ENCODE peak calls at places on chromosomes 3 and 15, in six cellular contexts. D is heart right ventricle; Z is osteoblast; T is CD8-positive, alpha-beta T cell; N is PC-9; A is AG04449. W is an unnamed sample.
A peak's percentile ranks its signal among the peaks of the same experiment; 100 is the strongest.

GRCh38 chr3:8959683-8960082 is 3.6 kb downstream of the RAD18 start:
- DNase-seq in D (no peak), Z (no peak), T (no peak), N (no peak), A (no peak), W (no peak)

GRCh38 chr15:40360015-40360414 is 2.0 kb downstream of the DISP2 start:
- DNase-seq in D (no peak), Z (no peak), T (no peak), N (no peak), A (no peak), W (no peak)

GRCh38 chr3:56053727-56054126 is 414.5 kb downstream of the ERC2 start:
- DNase-seq in D (no peak), Z (no peak), T (no peak), N (no peak), A (no peak), W (no peak)

GRCh38 chr3:41158947-41159346 is 40.4 kb upstream of the CTNNB1 start:
- DNase-seq in D (no peak), Z (no peak), T (no peak), N (peak; percentile 89), A (no peak), W (no peak)

GRCh38 chr3:122498152-122498551 is 16.6 kb downstream of the KPNA1 start:
- DNase-seq in D (no peak), Z (no peak), T (no peak), N (no peak), A (no peak), W (no peak)

GRCh38 chr3:169432692-169433432 is 230.7 kb downstream of the MECOM start:
- DNase-seq in D (no peak), Z (no peak), T (no peak), N (peak; percentile 57), A (no peak), W (no peak)

GRCh38 chr3:69141313-69141712 is 18.9 kb upstream of the LMOD3 start:
- DNase-seq in D (no peak), Z (no peak), T (no peak), N (no peak), A (no peak), W (no peak)

GRCh38 chr15:40795019-40795418 is 11.9 kb upstream of the ZFYVE19 start:
- DNase-seq in D (no peak), Z (no peak), T (no peak), N (no peak), A (no peak), W (no peak)

GRCh38 chr3:177358085-177358967 is 161.0 kb upstream of the TBL1XR1 start:
- DNase-seq in D (peak; percentile 64), Z (peak; percentile 86), T (peak; percentile 59), N (peak; percentile 95), A (no peak), W (no peak)

GRCh38 chr15:42133892-42134502 is 22.4 kb downstream of the PLA2G4F start:
- DNase-seq in D (peak; percentile 46), Z (peak; percentile 87), T (peak; percentile 38), N (no peak), A (no peak), W (no peak)

GRCh38 chr3:149655826-149656599 is 1.8 kb downstream of the WWTR1 start:
- DNase-seq in D (no peak), Z (peak; percentile 59), T (no peak), N (no peak), A (no peak), W (no peak)

GRCh38 chr3:7637694-7638093 is 776.8 kb downstream of the GRM7 start:
- DNase-seq in D (no peak), Z (no peak), T (no peak), N (no peak), A (no peak), W (no peak)

GRCh38 chr3:66098436-66098835 is 59.7 kb upstream of the MAGI1 start:
- DNase-seq in D (no peak), Z (peak; percentile 71), T (no peak), N (no peak), A (no peak), W (peak; percentile 18)

GRCh38 chr3:52845157-52845556 is 10.3 kb upstream of the MUSTN1 start:
- DNase-seq in D (peak; percentile 49), Z (peak; percentile 85), T (no peak), N (no peak), A (no peak), W (no peak)

GRCh38 chr3:14241716-14242115 is 63.1 kb downstream of the LSM3 start:
- DNase-seq in D (no peak), Z (no peak), T (no peak), N (no peak), A (no peak), W (no peak)

GRCh38 chr3:142975316-142975995 is 12.0 kb upstream of the PAQR9 start:
- DNase-seq in D (no peak), Z (no peak), T (no peak), N (no peak), A (no peak), W (no peak)

GRCh38 chr3:122907471-122907870 is 112.6 kb downstream of the SLC49A4 start:
- DNase-seq in D (no peak), Z (no peak), T (no peak), N (no peak), A (no peak), W (no peak)

GRCh38 chr3:189512039-189512438 is 119.2 kb upstream of the TP63 start:
- DNase-seq in D (no peak), Z (no peak), T (no peak), N (no peak), A (no peak), W (no peak)
- TF ChIP-seq CTCF in D (no peak), Z (no peak), T (no peak), N (no peak), A (no peak), W (no peak)

DNA sequence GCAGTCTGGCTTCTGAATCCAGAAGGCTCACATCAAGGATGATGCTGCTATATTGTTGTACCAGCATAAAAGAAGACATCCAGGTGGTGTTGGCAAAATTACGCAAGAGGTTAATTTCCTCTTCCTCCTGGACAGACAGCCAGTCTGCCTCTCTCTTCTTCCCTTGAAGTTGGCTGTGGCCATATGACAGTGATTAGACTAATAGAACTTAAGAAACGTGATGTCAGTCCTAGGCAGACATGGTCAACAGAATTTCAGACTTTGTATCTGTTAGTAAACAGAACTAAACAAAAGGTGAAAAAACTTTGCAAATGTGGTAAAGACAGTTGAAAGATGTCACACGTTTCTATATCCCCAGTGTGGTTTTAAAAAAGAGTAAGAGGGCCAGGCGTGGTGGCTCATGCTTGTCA is 465.2 kb upstream of the NR2F2 start:
- DNase-seq in D (no peak), Z (no peak), T (no peak), N (no peak), A (no peak), W (no peak)
- H3K4me3 ChIP-seq in D (no peak overlapping the region), Z (no peak overlapping the region), T (no peak overlapping the region), N (no peak overlapping the region), A (no peak overlapping the region), W (no peak overlapping the region)

DNA sequence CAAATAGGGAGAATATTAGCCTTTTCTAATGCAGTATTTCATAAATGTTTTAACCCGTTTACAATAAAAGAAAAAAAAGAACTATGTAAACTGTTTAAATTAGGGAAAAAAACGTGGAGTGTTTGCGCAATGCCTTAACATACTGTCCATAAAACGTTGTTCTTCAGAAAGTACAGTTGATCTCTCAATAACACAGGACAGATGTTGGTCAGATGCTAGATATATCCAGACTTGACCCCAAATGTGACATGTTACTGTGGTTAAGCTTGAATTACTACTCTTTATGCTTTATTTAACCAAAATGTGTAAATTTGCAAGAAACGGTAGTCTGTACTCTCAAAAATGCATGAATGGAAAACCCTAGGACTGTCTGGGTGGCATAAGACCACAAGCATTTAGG is 110.3 kb downstream of the PLOD2 start:
- DNase-seq in D (no peak), Z (no peak), T (no peak), N (no peak), A (no peak), W (no peak)
- TF ChIP-seq CTCF in D (no peak), Z (no peak), T (no peak), N (no peak), A (no peak), W (no peak)

DNA sequence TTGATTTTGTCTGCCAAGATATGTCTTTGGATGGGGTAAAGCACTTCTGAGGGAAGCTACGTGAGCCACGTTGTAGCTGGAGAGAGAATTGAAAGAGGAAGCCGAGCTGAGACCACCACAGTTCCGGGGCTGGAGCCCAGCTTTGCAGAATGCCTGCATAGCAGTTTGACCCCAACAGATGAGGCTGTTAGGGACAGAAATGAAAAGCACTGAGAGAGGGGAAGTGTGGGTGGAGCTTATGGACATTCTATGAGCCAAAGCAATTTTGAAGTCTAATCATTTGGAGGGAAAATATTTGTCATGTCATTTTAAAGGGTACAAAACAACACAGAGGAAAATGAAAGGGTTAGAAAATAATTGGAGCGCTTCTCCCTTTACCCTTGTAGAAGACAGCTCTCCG is 45.4 kb downstream of the LIPC start:
- DNase-seq in D (no peak), Z (no peak), T (no peak), N (no peak), A (no peak), W (no peak)
- H3K4me3 ChIP-seq in D (no peak overlapping the region), Z (no peak overlapping the region), T (no peak overlapping the region), N (no peak overlapping the region), A (no peak overlapping the region), W (no peak overlapping the region)

GRCh38 chr3:37741644-37742043 is 120.0 kb upstream of the CTDSPL start:
- DNase-seq in D (peak; percentile 43), Z (peak; percentile 77), T (no peak), N (no peak), A (no peak), W (no peak)
- TF ChIP-seq CTCF in D (peak; percentile 45), Z (peak; percentile 27), T (no peak), N (no peak), A (no peak), W (peak; percentile 33)

GRCh38 chr3:21447471-21448205 is 303.4 kb downstream of the ZNF385D start:
- DNase-seq in D (no peak), Z (peak; percentile 61), T (no peak), N (no peak), A (peak; percentile 67), W (peak; percentile 76)
- H3K4me3 ChIP-seq in D (no peak overlapping the region), Z (no peak overlapping the region), T (no peak overlapping the region), N (no peak overlapping the region), A (no peak overlapping the region), W (no peak overlapping the region)

GRCh38 chr3:140160553-140160952 is 225.6 kb downstream of the CLSTN2 start:
- DNase-seq in D (no peak), Z (no peak), T (no peak), N (no peak), A (no peak), W (no peak)
- TF ChIP-seq CTCF in D (no peak), Z (no peak), T (no peak), N (no peak), A (no peak), W (peak; percentile 11)

GRCh38 chr3:54008744-54009143 is 113.6 kb upstream of the CACNA2D3 start:
- DNase-seq in D (no peak), Z (no peak), T (no peak), N (no peak), A (no peak), W (no peak)

GRCh38 chr3:54003136-54003535 is 111.5 kb upstream of the SELENOK start:
- DNase-seq in D (no peak), Z (no peak), T (no peak), N (no peak), A (no peak), W (no peak)

GRCh38 chr3:54014067-54014466 is 108.3 kb upstream of the CACNA2D3 start:
- DNase-seq in D (no peak), Z (no peak), T (no peak), N (no peak), A (no peak), W (no peak)

GRCh38 chr3:54004351-54004750 is 112.7 kb upstream of the SELENOK start:
- DNase-seq in D (no peak), Z (no peak), T (no peak), N (no peak), A (no peak), W (no peak)

GRCh38 chr3:54008099-54008498 is 114.3 kb upstream of the CACNA2D3 start:
- DNase-seq in D (no peak), Z (no peak), T (no peak), N (no peak), A (no peak), W (no peak)
- H3K4me3 ChIP-seq in D (no peak overlapping the region), Z (no peak overlapping the region), T (no peak overlapping the region), N (no peak overlapping the region), A (no peak overlapping the region), W (no peak overlapping the region)

W was measured in AG09309.